ENCODE peak calls at places on chromosomes 5 and 9, in seven cellular contexts. One of them, this sample, is unnamed.
A peak's percentile ranks its signal among the peaks of the same experiment; 100 is the strongest.

GRCh38 chr9:81690251-81690851 is 1.0 kb upstream of the TLE1 start:
- DNase-seq in ovary: peak; percentile 61
- DNase-seq in sigmoid colon: peak; percentile 81
- DNase-seq in H1: no peak
- DNase-seq in A549: peak; percentile 59
- DNase-seq in suprapubic skin: peak; percentile 85
- DNase-seq in GM12878: no peak
- DNase-seq in this sample: peak; percentile 80

GRCh38 chr5:69007086-69007672 is 86.6 kb upstream of the SLC30A5 start:
- DNase-seq in suprapubic skin: no peak
- DNase-seq in sigmoid colon: no peak
- DNase-seq in H1: no peak
- DNase-seq in GM12878: no peak
- DNase-seq in ovary: no peak
- DNase-seq in A549: no peak
- DNase-seq in this sample: no peak

GRCh38 chr5:126998201-126998631 is 32.1 kb downstream of the MARCHF3 start:
- DNase-seq in suprapubic skin: no peak
- DNase-seq in sigmoid colon: no peak
- DNase-seq in GM12878: peak; percentile 35
- DNase-seq in H1: no peak
- DNase-seq in A549: no peak
- DNase-seq in ovary: no peak
- DNase-seq in this sample: no peak

GRCh38 chr5:71937906-71938698 is 169.2 kb upstream of the MAP1B start:
- DNase-seq in sigmoid colon: no peak
- DNase-seq in ovary: no peak
- DNase-seq in H1: no peak
- DNase-seq in suprapubic skin: no peak
- DNase-seq in GM12878: no peak
- DNase-seq in A549: no peak
- DNase-seq in this sample: no peak

GRCh38 chr5:55650391-55650790 is 61.7 kb downstream of the SLC38A9 start:
- DNase-seq in A549: no peak
- DNase-seq in H1: no peak
- DNase-seq in GM12878: no peak
- DNase-seq in suprapubic skin: no peak
- DNase-seq in ovary: no peak
- DNase-seq in sigmoid colon: no peak
- DNase-seq in this sample: no peak

GRCh38 chr5:67194169-67194568 is 2.4 kb downstream of the CD180 start:
- DNase-seq in H1: no peak
- DNase-seq in GM12878: no peak
- DNase-seq in suprapubic skin: no peak
- DNase-seq in ovary: no peak
- DNase-seq in sigmoid colon: no peak
- DNase-seq in A549: no peak
- DNase-seq in this sample: no peak

GRCh38 chr5:148910686-148911361 is 84.4 kb downstream of the ADRB2 start:
- DNase-seq in suprapubic skin: no peak
- DNase-seq in ovary: no peak
- DNase-seq in sigmoid colon: no peak
- DNase-seq in A549: peak; percentile 44
- DNase-seq in GM12878: no peak
- DNase-seq in H1: no peak
- DNase-seq in this sample: peak; percentile 54

GRCh38 chr9:31776471-31776870 is 608.0 kb upstream of the ACO1 start:
- DNase-seq in sigmoid colon: no peak
- DNase-seq in H1: no peak
- DNase-seq in A549: no peak
- DNase-seq in GM12878: no peak
- DNase-seq in ovary: no peak
- DNase-seq in suprapubic skin: no peak
- DNase-seq in this sample: no peak

GRCh38 chr9:126327016-126327749 is 554 bp downstream of the MVB12B start:
- DNase-seq in suprapubic skin: peak; percentile 75
- DNase-seq in sigmoid colon: no peak
- DNase-seq in GM12878: no peak
- DNase-seq in ovary: peak; percentile 44
- DNase-seq in H1: peak; percentile 68
- DNase-seq in A549: peak; percentile 17
- DNase-seq in this sample: no peak

GRCh38 chr5:131545856-131546255 is 89.2 kb downstream of the RAPGEF6 start:
- DNase-seq in GM12878: no peak
- DNase-seq in suprapubic skin: no peak
- DNase-seq in H1: no peak
- DNase-seq in A549: peak; percentile 7
- DNase-seq in ovary: no peak
- DNase-seq in sigmoid colon: no peak
- DNase-seq in this sample: no peak

GRCh38 chr5:117204404-117204803 is 629.8 kb upstream of the SEMA6A start:
- DNase-seq in ovary: no peak
- DNase-seq in A549: no peak
- DNase-seq in suprapubic skin: no peak
- DNase-seq in H1: no peak
- DNase-seq in GM12878: no peak
- DNase-seq in sigmoid colon: no peak
- DNase-seq in this sample: no peak

GRCh38 chr5:1435369-1435768 is 9.9 kb downstream of the SLC6A3 start:
- DNase-seq in sigmoid colon: no peak
- DNase-seq in ovary: no peak
- DNase-seq in GM12878: no peak
- DNase-seq in suprapubic skin: peak; percentile 67
- DNase-seq in H1: no peak
- DNase-seq in A549: no peak
- DNase-seq in this sample: no peak

GRCh38 chr9:129656795-129657390 is 8.6 kb upstream of the PRRX2 start:
- DNase-seq in A549: peak; percentile 57
- DNase-seq in GM12878: no peak
- DNase-seq in H1: no peak
- DNase-seq in ovary: no peak
- DNase-seq in sigmoid colon: no peak
- DNase-seq in suprapubic skin: no peak
- DNase-seq in this sample: no peak

DNA sequence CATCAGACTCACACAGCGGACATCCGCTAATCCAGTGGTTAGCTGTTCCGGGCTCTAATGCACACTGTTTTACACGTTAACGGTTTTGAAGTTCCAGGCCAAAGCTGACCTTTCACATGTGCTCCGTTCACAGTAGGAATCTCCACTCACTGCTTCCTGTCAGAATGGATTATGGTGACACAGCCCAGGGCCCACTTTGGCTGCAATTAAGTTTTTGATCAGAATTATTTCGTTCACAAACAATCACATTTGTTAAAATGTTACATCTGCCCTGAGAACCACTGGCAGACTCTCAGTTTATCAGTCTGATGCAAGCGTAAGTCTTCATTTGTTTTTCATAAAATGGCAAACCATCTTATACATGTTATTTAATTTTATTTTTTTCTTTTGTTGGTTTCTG is 30.2 kb upstream of the CATSPER3 start:
- DNase-seq in GM12878: no peak
- DNase-seq in suprapubic skin: no peak
- DNase-seq in ovary: no peak
- DNase-seq in A549: no peak
- DNase-seq in H1: no peak
- DNase-seq in sigmoid colon: no peak
- DNase-seq in this sample: no peak
- TF ChIP-seq EP300 in GM12878: no peak
- TF ChIP-seq EP300 in suprapubic skin: no peak
- TF ChIP-seq EP300 in ovary: no peak
- TF ChIP-seq EP300 in A549: no peak
- TF ChIP-seq EP300 in H1: no peak
- TF ChIP-seq EP300 in sigmoid colon: no peak
- TF ChIP-seq EP300 in this sample: no peak

DNA sequence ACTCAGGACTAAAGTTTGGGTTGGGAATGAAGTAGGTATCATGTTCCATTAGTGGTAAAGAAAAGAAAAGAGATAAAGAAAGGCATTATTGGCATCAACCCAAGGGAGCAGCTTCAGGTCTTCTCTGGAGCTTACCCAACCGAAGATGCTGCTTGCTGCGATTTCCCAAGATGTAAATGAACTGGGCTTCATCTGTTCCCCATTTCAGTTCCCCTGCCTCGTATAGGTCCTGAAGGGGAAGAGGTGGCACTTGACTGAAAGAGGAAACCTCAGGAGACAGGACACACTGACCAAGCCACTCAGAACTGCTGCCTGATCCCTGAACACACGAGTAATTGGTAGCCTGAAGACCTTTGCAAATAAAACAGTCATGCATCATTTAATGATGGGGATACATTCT is 24.6 kb downstream of the ANXA6 start:
- DNase-seq in sigmoid colon: no peak
- DNase-seq in ovary: no peak
- DNase-seq in suprapubic skin: no peak
- DNase-seq in GM12878: no peak
- DNase-seq in H1: no peak
- DNase-seq in A549: no peak
- DNase-seq in this sample: no peak
- H3K27ac ChIP-seq in sigmoid colon: no peak overlapping the region
- H3K27ac ChIP-seq in ovary: no peak overlapping the region
- H3K27ac ChIP-seq in suprapubic skin: no peak overlapping the region
- H3K27ac ChIP-seq in GM12878: peak overlapping the region; percentile 14
- H3K27ac ChIP-seq in H1: no peak overlapping the region
- H3K27ac ChIP-seq in A549: no peak overlapping the region
- H3K27ac ChIP-seq in this sample: no peak overlapping the region

GRCh38 chr9:83765376-83765775 is 52.2 kb downstream of the GKAP1 start:
- DNase-seq in ovary: no peak
- DNase-seq in H1: no peak
- DNase-seq in GM12878: no peak
- DNase-seq in A549: no peak
- DNase-seq in suprapubic skin: no peak
- DNase-seq in sigmoid colon: no peak
- DNase-seq in this sample: no peak
- TF ChIP-seq EP300 in ovary: no peak
- TF ChIP-seq EP300 in H1: no peak
- TF ChIP-seq EP300 in GM12878: no peak
- TF ChIP-seq EP300 in A549: no peak
- TF ChIP-seq EP300 in suprapubic skin: no peak
- TF ChIP-seq EP300 in sigmoid colon: no peak
- TF ChIP-seq EP300 in this sample: no peak

GRCh38 chr5:9850456-9850855 is 220.3 kb upstream of the TAS2R1 start:
- DNase-seq in H1: no peak
- DNase-seq in ovary: no peak
- DNase-seq in GM12878: no peak
- DNase-seq in A549: no peak
- DNase-seq in suprapubic skin: no peak
- DNase-seq in sigmoid colon: no peak
- DNase-seq in this sample: no peak

GRCh38 chr5:9853309-9853708 is 223.2 kb upstream of the TAS2R1 start:
- DNase-seq in A549: no peak
- DNase-seq in ovary: no peak
- DNase-seq in H1: no peak
- DNase-seq in sigmoid colon: no peak
- DNase-seq in suprapubic skin: no peak
- DNase-seq in GM12878: no peak
- DNase-seq in this sample: no peak

GRCh38 chr5:9851458-9851857 is 221.3 kb upstream of the TAS2R1 start:
- DNase-seq in ovary: no peak
- DNase-seq in sigmoid colon: no peak
- DNase-seq in A549: peak; percentile 18
- DNase-seq in H1: no peak
- DNase-seq in GM12878: no peak
- DNase-seq in suprapubic skin: no peak
- DNase-seq in this sample: no peak

GRCh38 chr5:9847631-9848030 is 217.5 kb upstream of the TAS2R1 start:
- DNase-seq in GM12878: no peak
- DNase-seq in sigmoid colon: no peak
- DNase-seq in ovary: no peak
- DNase-seq in H1: no peak
- DNase-seq in A549: no peak
- DNase-seq in suprapubic skin: no peak
- DNase-seq in this sample: no peak

DNA sequence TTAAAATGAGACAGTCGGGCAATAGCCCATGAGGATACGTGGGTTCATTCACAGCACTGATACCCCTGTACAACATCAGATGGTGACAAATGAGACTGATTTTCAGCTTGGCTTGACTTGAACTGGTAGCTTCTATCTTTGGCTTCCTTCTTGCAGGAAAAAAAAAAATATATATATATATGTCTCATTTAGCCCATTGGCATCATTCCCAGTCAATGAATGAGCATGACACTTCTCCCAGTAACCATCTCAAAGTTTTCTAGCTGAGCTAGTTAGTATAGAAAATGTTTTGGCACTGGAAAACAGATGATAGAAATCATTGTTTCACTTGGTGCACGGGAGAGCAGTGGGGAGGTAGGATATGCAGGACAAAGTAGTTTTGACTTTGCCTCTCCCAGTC is 222.5 kb upstream of the TAS2R1 start:
- DNase-seq in H1: no peak
- DNase-seq in ovary: no peak
- DNase-seq in A549: no peak
- DNase-seq in suprapubic skin: no peak
- DNase-seq in sigmoid colon: no peak
- DNase-seq in GM12878: no peak
- DNase-seq in this sample: no peak
- H3K27ac ChIP-seq in H1: no peak overlapping the region
- H3K27ac ChIP-seq in ovary: no peak overlapping the region
- H3K27ac ChIP-seq in A549: no peak overlapping the region
- H3K27ac ChIP-seq in suprapubic skin: no peak overlapping the region
- H3K27ac ChIP-seq in sigmoid colon: no peak overlapping the region
- H3K27ac ChIP-seq in GM12878: no peak overlapping the region
- H3K27ac ChIP-seq in this sample: no peak overlapping the region

DNA sequence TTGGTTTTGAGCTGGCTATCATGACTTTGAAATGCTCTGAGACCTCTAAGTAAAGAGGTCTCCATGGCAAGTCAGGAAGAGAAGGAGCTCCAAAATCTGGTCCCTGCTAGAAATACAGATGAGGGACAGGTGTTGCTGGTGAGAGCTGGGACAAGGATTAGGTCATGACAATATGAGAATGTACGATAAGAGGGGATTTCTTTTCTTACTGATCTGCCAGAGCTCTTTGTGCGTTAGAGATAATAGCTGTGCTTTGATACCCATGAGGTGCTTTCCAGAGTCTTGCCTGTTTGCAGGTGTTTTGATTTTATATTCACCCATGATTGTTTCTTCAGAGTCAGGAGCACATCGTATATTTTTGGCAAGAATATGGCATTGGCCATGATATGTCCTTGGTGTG is 56.5 kb downstream of the ANKRD33B start:
- DNase-seq in GM12878: no peak
- DNase-seq in A549: no peak
- DNase-seq in suprapubic skin: no peak
- DNase-seq in H1: no peak
- DNase-seq in ovary: no peak
- DNase-seq in sigmoid colon: no peak
- DNase-seq in this sample: no peak
- TF ChIP-seq EP300 in GM12878: peak; percentile 9
- TF ChIP-seq EP300 in A549: no peak
- TF ChIP-seq EP300 in suprapubic skin: no peak
- TF ChIP-seq EP300 in H1: no peak
- TF ChIP-seq EP300 in ovary: no peak
- TF ChIP-seq EP300 in sigmoid colon: no peak
- TF ChIP-seq EP300 in this sample: no peak

DNA sequence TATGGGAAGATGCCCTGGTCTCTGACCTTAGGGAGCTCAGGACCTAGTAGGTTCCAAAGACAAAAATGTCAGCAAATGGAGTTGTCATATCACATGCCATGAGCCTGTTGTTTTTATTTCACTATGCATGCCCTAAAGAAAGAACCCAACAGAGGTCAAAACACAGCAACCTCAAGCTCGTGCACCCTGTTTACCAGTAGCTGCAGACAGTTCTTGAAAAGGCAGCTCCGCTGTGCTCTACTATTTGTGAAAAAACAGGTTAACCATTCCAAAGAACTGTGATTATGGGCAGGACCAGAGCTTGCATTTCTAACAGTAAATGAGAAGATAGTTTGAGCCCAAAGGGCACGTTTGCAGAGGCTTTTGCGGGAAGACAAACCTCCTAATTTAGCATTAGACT is 22.8 kb downstream of the ITK start:
- DNase-seq in ovary: no peak
- DNase-seq in A549: no peak
- DNase-seq in suprapubic skin: no peak
- DNase-seq in sigmoid colon: no peak
- DNase-seq in GM12878: no peak
- DNase-seq in H1: no peak
- DNase-seq in this sample: no peak
- H3K27ac ChIP-seq in ovary: no peak overlapping the region
- H3K27ac ChIP-seq in A549: no peak overlapping the region
- H3K27ac ChIP-seq in suprapubic skin: no peak overlapping the region
- H3K27ac ChIP-seq in sigmoid colon: no peak overlapping the region
- H3K27ac ChIP-seq in GM12878: no peak overlapping the region
- H3K27ac ChIP-seq in H1: no peak overlapping the region
- H3K27ac ChIP-seq in this sample: no peak overlapping the region

This sample was measured in transverse colon.